ENCODE peak calls at places on chromosomes 6 and 20, in seven cellular contexts. One of them, this sample, is unnamed.

GRCh38 chr6:146878564-146879343 is 280.0 kb downstream of the ADGB start:
- DNase-seq in BE2C: no peak
- DNase-seq in RKO: no peak
- DNase-seq in CD8-positive, alpha-beta T cell: no peak
- DNase-seq in cerebellar cortex: no peak
- DNase-seq in GDM1: peak
- DNase-seq in GOT3: no peak
- DNase-seq in this sample: peak

GRCh38 chr6:146358341-146359046 is 185.1 kb upstream of the RAB32 start:
- DNase-seq in GDM1: no peak
- DNase-seq in RKO: peak
- DNase-seq in GOT3: peak
- DNase-seq in CD8-positive, alpha-beta T cell: no peak
- DNase-seq in cerebellar cortex: no peak
- DNase-seq in BE2C: no peak
- DNase-seq in this sample: no peak

GRCh38 chr6:130851026-130851425 is 23.8 kb downstream of the SMLR1 start:
- DNase-seq in cerebellar cortex: no peak
- DNase-seq in RKO: peak
- DNase-seq in GOT3: no peak
- DNase-seq in CD8-positive, alpha-beta T cell: no peak
- DNase-seq in GDM1: no peak
- DNase-seq in BE2C: no peak
- DNase-seq in this sample: no peak

GRCh38 chr6:14354919-14355572 is 237.5 kb downstream of the CD83 start:
- DNase-seq in GOT3: peak
- DNase-seq in CD8-positive, alpha-beta T cell: peak
- DNase-seq in BE2C: no peak
- DNase-seq in RKO: peak
- DNase-seq in cerebellar cortex: no peak
- DNase-seq in GDM1: peak
- DNase-seq in this sample: peak

GRCh38 chr6:3386374-3386857 is 70.4 kb downstream of the SLC22A23 start:
- DNase-seq in CD8-positive, alpha-beta T cell: no peak
- DNase-seq in cerebellar cortex: peak
- DNase-seq in BE2C: no peak
- DNase-seq in GDM1: no peak
- DNase-seq in RKO: no peak
- DNase-seq in GOT3: no peak
- DNase-seq in this sample: no peak

GRCh38 chr20:10710995-10711775 is 37.4 kb upstream of the JAG1 start:
- DNase-seq in BE2C: no peak
- DNase-seq in cerebellar cortex: no peak
- DNase-seq in RKO: no peak
- DNase-seq in GDM1: no peak
- DNase-seq in GOT3: no peak
- DNase-seq in CD8-positive, alpha-beta T cell: no peak
- DNase-seq in this sample: no peak

GRCh38 chr6:163243083-163243482 is 171.4 kb upstream of the QKI start:
- DNase-seq in cerebellar cortex: no peak
- DNase-seq in GOT3: no peak
- DNase-seq in GDM1: no peak
- DNase-seq in BE2C: no peak
- DNase-seq in CD8-positive, alpha-beta T cell: no peak
- DNase-seq in RKO: no peak
- DNase-seq in this sample: no peak

GRCh38 chr6:24927234-24927955 is 8.4 kb downstream of the RIPOR2 start:
- DNase-seq in BE2C: no peak
- DNase-seq in cerebellar cortex: no peak
- DNase-seq in RKO: no peak
- DNase-seq in CD8-positive, alpha-beta T cell: no peak
- DNase-seq in GOT3: no peak
- DNase-seq in GDM1: no peak
- DNase-seq in this sample: no peak

GRCh38 chr6:56279346-56280080 is 32.1 kb upstream of the COL21A1 start:
- DNase-seq in GDM1: no peak
- DNase-seq in CD8-positive, alpha-beta T cell: no peak
- DNase-seq in cerebellar cortex: peak
- DNase-seq in BE2C: no peak
- DNase-seq in GOT3: no peak
- DNase-seq in RKO: no peak
- DNase-seq in this sample: no peak

GRCh38 chr20:53695797-53696527 is 102.3 kb upstream of the ZNF217 start:
- DNase-seq in GOT3: no peak
- DNase-seq in CD8-positive, alpha-beta T cell: no peak
- DNase-seq in GDM1: no peak
- DNase-seq in BE2C: peak
- DNase-seq in cerebellar cortex: no peak
- DNase-seq in RKO: no peak
- DNase-seq in this sample: no peak

GRCh38 chr20:1887321-1887720 is 7.9 kb upstream of the SIRPA start:
- DNase-seq in cerebellar cortex: peak
- DNase-seq in GDM1: no peak
- DNase-seq in GOT3: no peak
- DNase-seq in RKO: no peak
- DNase-seq in BE2C: no peak
- DNase-seq in CD8-positive, alpha-beta T cell: no peak
- DNase-seq in this sample: no peak

GRCh38 chr6:137665342-137665741 is 171.1 kb upstream of the OLIG3 start:
- DNase-seq in BE2C: no peak
- DNase-seq in RKO: no peak
- DNase-seq in GDM1: no peak
- DNase-seq in cerebellar cortex: no peak
- DNase-seq in CD8-positive, alpha-beta T cell: no peak
- DNase-seq in GOT3: no peak
- DNase-seq in this sample: no peak

GRCh38 chr6:3119040-3119723 is 671 bp downstream of the BPHL start:
- DNase-seq in GOT3: no peak
- DNase-seq in BE2C: no peak
- DNase-seq in cerebellar cortex: peak
- DNase-seq in CD8-positive, alpha-beta T cell: no peak
- DNase-seq in RKO: peak
- DNase-seq in GDM1: no peak
- DNase-seq in this sample: no peak

GRCh38 chr6:53795702-53796450 is 1.1 kb downstream of the LRRC1 start:
- DNase-seq in BE2C: no peak
- DNase-seq in CD8-positive, alpha-beta T cell: no peak
- DNase-seq in RKO: peak
- DNase-seq in GDM1: peak
- DNase-seq in cerebellar cortex: peak
- DNase-seq in GOT3: no peak
- DNase-seq in this sample: peak

GRCh38 chr6:18823782-18824386 is 436.7 kb downstream of the RNF144B start:
- DNase-seq in GDM1: no peak
- DNase-seq in CD8-positive, alpha-beta T cell: no peak
- DNase-seq in BE2C: peak
- DNase-seq in cerebellar cortex: peak
- DNase-seq in RKO: peak
- DNase-seq in GOT3: no peak
- DNase-seq in this sample: peak

GRCh38 chr6:128836761-128837160 is 46.2 kb upstream of the LAMA2 start:
- DNase-seq in GOT3: no peak
- DNase-seq in BE2C: no peak
- DNase-seq in CD8-positive, alpha-beta T cell: no peak
- DNase-seq in RKO: no peak
- DNase-seq in GDM1: no peak
- DNase-seq in cerebellar cortex: no peak
- DNase-seq in this sample: no peak

GRCh38 chr6:20747996-20748395 is 213.7 kb downstream of the CDKAL1 start:
- DNase-seq in GOT3: no peak
- DNase-seq in RKO: no peak
- DNase-seq in GDM1: no peak
- DNase-seq in cerebellar cortex: no peak
- DNase-seq in CD8-positive, alpha-beta T cell: no peak
- DNase-seq in BE2C: no peak
- DNase-seq in this sample: no peak

GRCh38 chr6:134198093-134198492 is 119.8 kb downstream of the SGK1 start:
- DNase-seq in GDM1: no peak
- DNase-seq in BE2C: no peak
- DNase-seq in RKO: no peak
- DNase-seq in cerebellar cortex: no peak
- DNase-seq in CD8-positive, alpha-beta T cell: no peak
- DNase-seq in GOT3: no peak
- DNase-seq in this sample: no peak

GRCh38 chr20:461254-462198 is 807 bp downstream of the TBC1D20 start:
- DNase-seq in GDM1: peak
- DNase-seq in BE2C: peak
- DNase-seq in CD8-positive, alpha-beta T cell: peak
- DNase-seq in RKO: peak
- DNase-seq in GOT3: peak
- DNase-seq in cerebellar cortex: no peak
- DNase-seq in this sample: peak

GRCh38 chr6:165571068-165571682 is 91.9 kb downstream of the PDE10A start:
- DNase-seq in BE2C: no peak
- DNase-seq in cerebellar cortex: no peak
- DNase-seq in RKO: no peak
- DNase-seq in GOT3: no peak
- DNase-seq in GDM1: no peak
- DNase-seq in CD8-positive, alpha-beta T cell: no peak
- DNase-seq in this sample: no peak

GRCh38 chr6:5398530-5398929 is 137.2 kb downstream of the FARS2 start:
- DNase-seq in GOT3: no peak
- DNase-seq in GDM1: peak
- DNase-seq in cerebellar cortex: no peak
- DNase-seq in RKO: peak
- DNase-seq in BE2C: no peak
- DNase-seq in CD8-positive, alpha-beta T cell: no peak
- DNase-seq in this sample: peak

GRCh38 chr6:166169549-166170421 is 2.1 kb upstream of the TBXT start:
- DNase-seq in CD8-positive, alpha-beta T cell: no peak
- DNase-seq in cerebellar cortex: no peak
- DNase-seq in BE2C: no peak
- DNase-seq in RKO: no peak
- DNase-seq in GOT3: no peak
- DNase-seq in GDM1: no peak
- DNase-seq in this sample: no peak

GRCh38 chr6:29981211-29981812 is 39.0 kb downstream of the HLA-A start:
- DNase-seq in RKO: no peak
- DNase-seq in GDM1: no peak
- DNase-seq in GOT3: no peak
- DNase-seq in CD8-positive, alpha-beta T cell: no peak
- DNase-seq in BE2C: no peak
- DNase-seq in cerebellar cortex: no peak
- DNase-seq in this sample: no peak

GRCh38 chr6:121435444-121436069 is at the start of gene GJA1:
- DNase-seq in cerebellar cortex: peak
- DNase-seq in BE2C: no peak
- DNase-seq in CD8-positive, alpha-beta T cell: no peak
- DNase-seq in RKO: no peak
- DNase-seq in GOT3: no peak
- DNase-seq in GDM1: peak
- DNase-seq in this sample: no peak

GRCh38 chr6:157956171-157956730 is 25.4 kb upstream of the SYNJ2 start:
- DNase-seq in GOT3: no peak
- DNase-seq in cerebellar cortex: no peak
- DNase-seq in GDM1: no peak
- DNase-seq in RKO: no peak
- DNase-seq in CD8-positive, alpha-beta T cell: no peak
- DNase-seq in BE2C: no peak
- DNase-seq in this sample: no peak

GRCh38 chr6:90144928-90145520 is 151.6 kb downstream of the BACH2 start:
- DNase-seq in RKO: no peak
- DNase-seq in GDM1: no peak
- DNase-seq in BE2C: no peak
- DNase-seq in GOT3: no peak
- DNase-seq in cerebellar cortex: no peak
- DNase-seq in CD8-positive, alpha-beta T cell: no peak
- DNase-seq in this sample: no peak

GRCh38 chr6:29071831-29072723 is 15.0 kb downstream of the OR2B3 start:
- DNase-seq in CD8-positive, alpha-beta T cell: no peak
- DNase-seq in GOT3: no peak
- DNase-seq in RKO: peak
- DNase-seq in GDM1: no peak
- DNase-seq in BE2C: peak
- DNase-seq in cerebellar cortex: peak
- DNase-seq in this sample: peak

GRCh38 chr6:167705211-167705750 is 121.4 kb upstream of the AFDN start:
- DNase-seq in CD8-positive, alpha-beta T cell: no peak
- DNase-seq in GDM1: no peak
- DNase-seq in BE2C: no peak
- DNase-seq in cerebellar cortex: no peak
- DNase-seq in RKO: no peak
- DNase-seq in GOT3: no peak
- DNase-seq in this sample: peak

GRCh38 chr20:44643596-44644383 is 7.7 kb downstream of the ADA start:
- DNase-seq in CD8-positive, alpha-beta T cell: peak
- DNase-seq in BE2C: peak
- DNase-seq in GOT3: no peak
- DNase-seq in RKO: no peak
- DNase-seq in GDM1: no peak
- DNase-seq in cerebellar cortex: no peak
- DNase-seq in this sample: peak

GRCh38 chr6:113909224-113909856 is 52.2 kb downstream of the MARCKS start:
- DNase-seq in GDM1: no peak
- DNase-seq in cerebellar cortex: peak
- DNase-seq in GOT3: no peak
- DNase-seq in RKO: peak
- DNase-seq in BE2C: peak
- DNase-seq in CD8-positive, alpha-beta T cell: no peak
- DNase-seq in this sample: peak

This sample was measured in KBM-7.